ENCODE peak calls at places on chromosome 1, in five cellular contexts. One of them, this sample, is unnamed.

GRCh38 chr1:3685229-3685628 is 32.9 kb downstream of the TP73 start:
- DNase-seq in right lobe of liver: no peak
- DNase-seq in K562: no peak
- DNase-seq in HCT116: no peak
- DNase-seq in ovary: no peak
- DNase-seq in this sample: no peak

GRCh38 chr1:170097449-170097948 is 23.0 kb upstream of the KIFAP3 start:
- DNase-seq in right lobe of liver: no peak
- DNase-seq in K562: no peak
- DNase-seq in HCT116: no peak
- DNase-seq in ovary: no peak
- DNase-seq in this sample: no peak

GRCh38 chr1:109564189-109564878 is 15.9 kb downstream of the GNAI3 start:
- DNase-seq in right lobe of liver: no peak
- DNase-seq in K562: no peak
- DNase-seq in HCT116: no peak
- DNase-seq in ovary: no peak
- DNase-seq in this sample: no peak

GRCh38 chr1:202860744-202861419 is 28.1 kb downstream of the RABIF start:
- DNase-seq in right lobe of liver: peak; percentile 91
- DNase-seq in K562: peak; percentile 64
- DNase-seq in HCT116: peak; percentile 38
- DNase-seq in ovary: peak; percentile 44
- DNase-seq in this sample: peak; percentile 90

GRCh38 chr1:30294508-30294907 is 428.9 kb downstream of the MATN1 start:
- DNase-seq in right lobe of liver: no peak
- DNase-seq in K562: no peak
- DNase-seq in HCT116: no peak
- DNase-seq in ovary: no peak
- DNase-seq in this sample: no peak

GRCh38 chr1:151542710-151543129 is 2.6 kb downstream of the TUFT1 start:
- DNase-seq in right lobe of liver: no peak
- DNase-seq in K562: no peak
- DNase-seq in HCT116: no peak
- DNase-seq in ovary: no peak
- DNase-seq in this sample: no peak

GRCh38 chr1:27603320-27603961 is 503 bp downstream of the AHDC1 start:
- DNase-seq in right lobe of liver: no peak
- DNase-seq in K562: no peak
- DNase-seq in HCT116: no peak
- DNase-seq in ovary: no peak
- DNase-seq in this sample: peak; percentile 67

GRCh38 chr1:245225709-245226464 is 71.1 kb downstream of the KIF26B start:
- DNase-seq in right lobe of liver: no peak
- DNase-seq in K562: no peak
- DNase-seq in HCT116: no peak
- DNase-seq in ovary: no peak
- DNase-seq in this sample: no peak

GRCh38 chr1:230167419-230167852 is 100.4 kb downstream of the GALNT2 start:
- DNase-seq in right lobe of liver: peak; percentile 46
- DNase-seq in K562: peak; percentile 84
- DNase-seq in HCT116: peak; percentile 59
- DNase-seq in ovary: peak; percentile 15
- DNase-seq in this sample: peak; percentile 73

GRCh38 chr1:30942326-30942978 is 33.9 kb upstream of the SDC3 start:
- DNase-seq in right lobe of liver: no peak
- DNase-seq in K562: no peak
- DNase-seq in HCT116: no peak
- DNase-seq in ovary: no peak
- DNase-seq in this sample: no peak

GRCh38 chr1:147245586-147246021 is 3.1 kb downstream of the CHD1L start:
- DNase-seq in right lobe of liver: no peak
- DNase-seq in K562: peak; percentile 72
- DNase-seq in HCT116: no peak
- DNase-seq in ovary: no peak
- DNase-seq in this sample: no peak

GRCh38 chr1:56034222-56034621 is 545.1 kb downstream of the PLPP3 start:
- DNase-seq in right lobe of liver: no peak
- DNase-seq in K562: no peak
- DNase-seq in HCT116: no peak
- DNase-seq in ovary: no peak
- DNase-seq in this sample: no peak

GRCh38 chr1:208135354-208135753 is 108.8 kb downstream of the PLXNA2 start:
- DNase-seq in right lobe of liver: no peak
- DNase-seq in K562: no peak
- DNase-seq in HCT116: no peak
- DNase-seq in ovary: peak; percentile 51
- DNase-seq in this sample: no peak

GRCh38 chr1:172818841-172819527 is 160.1 kb downstream of the FASLG start:
- DNase-seq in right lobe of liver: no peak
- DNase-seq in K562: no peak
- DNase-seq in HCT116: no peak
- DNase-seq in ovary: no peak
- DNase-seq in this sample: peak; percentile 86

GRCh38 chr1:106181866-106182265 is 874.6 kb upstream of the PRMT6 start:
- DNase-seq in right lobe of liver: no peak
- DNase-seq in K562: no peak
- DNase-seq in HCT116: no peak
- DNase-seq in ovary: no peak
- DNase-seq in this sample: no peak

GRCh38 chr1:204320413-204320812 is 39.3 kb downstream of the PLEKHA6 start:
- DNase-seq in right lobe of liver: no peak
- DNase-seq in K562: peak; percentile 43
- DNase-seq in HCT116: no peak
- DNase-seq in ovary: no peak
- DNase-seq in this sample: no peak

GRCh38 chr1:26067432-26067911 is at the start of gene TRIM63:
- DNase-seq in right lobe of liver: no peak
- DNase-seq in K562: no peak
- DNase-seq in HCT116: no peak
- DNase-seq in ovary: no peak
- DNase-seq in this sample: no peak

GRCh38 chr1:3547055-3548005 is 64.0 kb downstream of the MEGF6 start:
- DNase-seq in right lobe of liver: no peak
- DNase-seq in K562: no peak
- DNase-seq in HCT116: no peak
- DNase-seq in ovary: no peak
- DNase-seq in this sample: no peak

GRCh38 chr1:51566260-51566659 is 47.2 kb upstream of the EPS15 start:
- DNase-seq in right lobe of liver: no peak
- DNase-seq in K562: no peak
- DNase-seq in HCT116: no peak
- DNase-seq in ovary: no peak
- DNase-seq in this sample: no peak

GRCh38 chr1:199404976-199405375 is 622.5 kb upstream of the NR5A2 start:
- DNase-seq in right lobe of liver: no peak
- DNase-seq in K562: no peak
- DNase-seq in HCT116: no peak
- DNase-seq in ovary: no peak
- DNase-seq in this sample: no peak

GRCh38 chr1:229251185-229251584 is 19.7 kb upstream of the RAB4A start:
- DNase-seq in right lobe of liver: no peak
- DNase-seq in K562: no peak
- DNase-seq in HCT116: no peak
- DNase-seq in ovary: no peak
- DNase-seq in this sample: no peak

GRCh38 chr1:68624233-68624632 is 127.4 kb upstream of the DEPDC1 start:
- DNase-seq in right lobe of liver: no peak
- DNase-seq in K562: no peak
- DNase-seq in HCT116: no peak
- DNase-seq in ovary: no peak
- DNase-seq in this sample: no peak

GRCh38 chr1:41498809-41499208 is 14.3 kb upstream of the EDN2 start:
- DNase-seq in right lobe of liver: peak; percentile 70
- DNase-seq in K562: no peak
- DNase-seq in HCT116: no peak
- DNase-seq in ovary: peak; percentile 48
- DNase-seq in this sample: peak; percentile 89

GRCh38 chr1:58622571-58622970 is 45.5 kb upstream of the TACSTD2 start:
- DNase-seq in right lobe of liver: no peak
- DNase-seq in K562: no peak
- DNase-seq in HCT116: no peak
- DNase-seq in ovary: no peak
- DNase-seq in this sample: no peak

GRCh38 chr1:111481387-111482221 is 7.8 kb downstream of the C1orf162 start:
- DNase-seq in right lobe of liver: peak; percentile 79
- DNase-seq in K562: peak; percentile 82
- DNase-seq in HCT116: peak; percentile 42
- DNase-seq in ovary: peak; percentile 79
- DNase-seq in this sample: peak; percentile 75

GRCh38 chr1:6440198-6441126 is 15.9 kb downstream of the ESPN start:
- DNase-seq in right lobe of liver: peak; percentile 75
- DNase-seq in K562: peak; percentile 93
- DNase-seq in HCT116: no peak
- DNase-seq in ovary: no peak
- DNase-seq in this sample: peak; percentile 87
- H3K27me3 ChIP-seq in right lobe of liver: no peaks in the 10 kb centered on the region
- H3K27me3 ChIP-seq in K562: peaks cover 50% of the 10 kb centered on the region
- H3K27me3 ChIP-seq in HCT116: no peaks in the 10 kb centered on the region
- H3K27me3 ChIP-seq in ovary: no peaks in the 10 kb centered on the region
- H3K27me3 ChIP-seq in this sample: peaks cover 3% of the 10 kb centered on the region

GRCh38 chr1:153922838-153923652 is at the start of gene GATAD2B:
- DNase-seq in right lobe of liver: peak; percentile 100
- DNase-seq in K562: peak; percentile 100
- DNase-seq in HCT116: peak; percentile 100
- DNase-seq in ovary: peak; percentile 99
- DNase-seq in this sample: peak; percentile 100

GRCh38 chr1:153921080-153921802 is 1.5 kb downstream of the GATAD2B start:
- DNase-seq in right lobe of liver: no peak
- DNase-seq in K562: peak; percentile 51
- DNase-seq in HCT116: no peak
- DNase-seq in ovary: no peak
- DNase-seq in this sample: no peak

GRCh38 chr1:153921803-153922075 is 1.0 kb downstream of the GATAD2B start:
- DNase-seq in right lobe of liver: no peak
- DNase-seq in K562: no peak
- DNase-seq in HCT116: no peak
- DNase-seq in ovary: no peak
- DNase-seq in this sample: no peak

GRCh38 chr1:153919879-153920852 is 2.6 kb downstream of the GATAD2B start:
- DNase-seq in right lobe of liver: no peak
- DNase-seq in K562: peak; percentile 82
- DNase-seq in HCT116: no peak
- DNase-seq in ovary: no peak
- DNase-seq in this sample: no peak

DNA sequence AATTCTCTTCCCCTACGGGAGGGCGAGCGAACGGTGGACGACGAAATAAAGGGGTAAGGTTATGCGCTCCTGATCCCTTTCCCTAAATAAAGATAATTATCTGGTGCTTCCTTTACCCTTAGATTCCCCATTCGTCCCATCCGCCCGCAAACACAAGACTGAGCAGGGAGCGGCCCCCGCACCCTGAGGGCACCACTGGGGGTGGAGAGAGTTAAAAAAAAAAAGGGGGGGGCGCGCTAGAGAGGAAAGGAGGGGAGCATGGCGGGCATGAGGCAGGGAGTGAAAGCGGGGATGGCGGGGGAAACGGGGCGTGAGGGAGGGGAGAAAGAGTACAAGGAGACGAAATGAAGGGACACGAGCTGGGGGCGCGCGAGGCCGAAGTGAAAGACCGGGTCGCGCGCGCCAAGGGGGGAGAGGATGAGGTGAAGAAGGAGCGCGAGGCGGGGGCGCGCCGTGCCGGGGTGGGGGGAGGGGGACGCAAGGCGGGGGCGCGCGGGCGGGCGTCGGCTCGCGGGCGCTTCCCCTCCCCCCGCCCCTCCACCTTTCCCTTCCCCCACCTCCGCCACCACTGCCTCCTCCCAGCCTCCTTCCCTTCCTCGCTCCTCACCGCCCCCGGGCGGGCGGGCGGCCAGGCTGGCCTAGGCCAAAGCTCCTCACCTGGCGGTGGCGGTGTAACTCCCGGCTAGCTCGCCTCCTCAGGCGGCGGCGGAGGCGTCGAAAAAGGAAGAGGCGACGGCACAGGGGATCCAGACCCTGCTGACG is 515 bp downstream of the GATAD2B start:
- DNase-seq in right lobe of liver: no peak
- DNase-seq in K562: peak; percentile 92
- DNase-seq in HCT116: no peak
- DNase-seq in ovary: peak; percentile 68
- DNase-seq in this sample: no peak
- TF ChIP-seq CTCF in right lobe of liver: peak; percentile 6
- TF ChIP-seq CTCF in K562: peak; percentile 68
- TF ChIP-seq CTCF in HCT116: peak; percentile 14
- TF ChIP-seq CTCF in ovary: no peak
- TF ChIP-seq CTCF in this sample: no peak

GRCh38 chr1:21933397-21934248 is 3.5 kb downstream of the HSPG2 start:
- DNase-seq in right lobe of liver: no peak
- DNase-seq in K562: peak; percentile 77
- DNase-seq in HCT116: no peak
- DNase-seq in ovary: peak; percentile 76
- DNase-seq in this sample: no peak

GRCh38 chr1:21929951-21930615 is 7.0 kb downstream of the HSPG2 start:
- DNase-seq in right lobe of liver: no peak
- DNase-seq in K562: no peak
- DNase-seq in HCT116: no peak
- DNase-seq in ovary: no peak
- DNase-seq in this sample: no peak

GRCh38 chr1:21932127-21932526 is 5.0 kb downstream of the HSPG2 start:
- DNase-seq in right lobe of liver: no peak
- DNase-seq in K562: no peak
- DNase-seq in HCT116: no peak
- DNase-seq in ovary: no peak
- DNase-seq in this sample: no peak

GRCh38 chr1:21930629-21931170 is 6.4 kb downstream of the HSPG2 start:
- DNase-seq in right lobe of liver: no peak
- DNase-seq in K562: no peak
- DNase-seq in HCT116: no peak
- DNase-seq in ovary: no peak
- DNase-seq in this sample: no peak

GRCh38 chr1:21931171-21932093 is 5.7 kb downstream of the HSPG2 start:
- DNase-seq in right lobe of liver: no peak
- DNase-seq in K562: no peak
- DNase-seq in HCT116: peak; percentile 43
- DNase-seq in ovary: peak; percentile 65
- DNase-seq in this sample: peak; percentile 75
- TF ChIP-seq POLR2A in right lobe of liver: no peak
- TF ChIP-seq POLR2A in K562: no peak
- TF ChIP-seq POLR2A in HCT116: no peak
- TF ChIP-seq POLR2A in ovary: no peak
- TF ChIP-seq POLR2A in this sample: no peak

GRCh38 chr1:157197906-157198435 is 59.8 kb upstream of the ETV3 start:
- DNase-seq in right lobe of liver: no peak
- DNase-seq in K562: no peak
- DNase-seq in HCT116: no peak
- DNase-seq in ovary: no peak
- DNase-seq in this sample: no peak

GRCh38 chr1:157193702-157194391 is 55.7 kb upstream of the ETV3 start:
- DNase-seq in right lobe of liver: peak; percentile 68
- DNase-seq in K562: peak; percentile 83
- DNase-seq in HCT116: peak; percentile 57
- DNase-seq in ovary: no peak
- DNase-seq in this sample: peak; percentile 77

GRCh38 chr1:157195521-157196244 is 57.5 kb upstream of the ETV3 start:
- DNase-seq in right lobe of liver: peak; percentile 20
- DNase-seq in K562: no peak
- DNase-seq in HCT116: no peak
- DNase-seq in ovary: no peak
- DNase-seq in this sample: no peak

GRCh38 chr1:157194739-157195520 is 56.7 kb upstream of the ETV3 start:
- DNase-seq in right lobe of liver: peak; percentile 40
- DNase-seq in K562: no peak
- DNase-seq in HCT116: no peak
- DNase-seq in ovary: no peak
- DNase-seq in this sample: peak; percentile 31

GRCh38 chr1:157196245-157196543 is 58.0 kb upstream of the ETV3 start:
- DNase-seq in right lobe of liver: no peak
- DNase-seq in K562: no peak
- DNase-seq in HCT116: no peak
- DNase-seq in ovary: no peak
- DNase-seq in this sample: no peak
- H3K27me3 ChIP-seq in right lobe of liver: no peaks in the 10 kb centered on the region
- H3K27me3 ChIP-seq in K562: peaks cover 12% of the 10 kb centered on the region
- H3K27me3 ChIP-seq in HCT116: peaks cover 2% of the 10 kb centered on the region
- H3K27me3 ChIP-seq in ovary: no peaks in the 10 kb centered on the region
- H3K27me3 ChIP-seq in this sample: no peaks in the 10 kb centered on the region